ENCODE peak calls at places on chromosomes 3 and 15, in five cellular contexts. S is DND-41; D is CD8-positive, alpha-beta T cell; F is HCT116; O is transverse colon. T is an unnamed sample. For H3K4me1, the result is how much of the 10 kb centered on the place peaks cover.

GRCh38 chr15:76674883-76675282 is 230.3 kb downstream of the SCAPER start:
- DNase-seq in S (no peak), D (no peak), F (no peak), O (no peak), T (no peak)

GRCh38 chr15:39454189-39454986 is 126.5 kb upstream of the THBS1 start:
- DNase-seq in S (no peak), D (no peak), F (no peak), O (no peak), T (no peak)

GRCh38 chr3:100164730-100165129 is 50.4 kb upstream of the FILIP1L start:
- DNase-seq in S (no peak), D (no peak), F (no peak), O (no peak), T (no peak)

GRCh38 chr15:56759450-56759845 is 26.1 kb upstream of the ZNF280D start:
- DNase-seq in S (no peak), D (no peak), F (no peak), O (peak), T (no peak)

GRCh38 chr3:126360046-126360713 is 3.0 kb upstream of the KLF15 start:
- DNase-seq in S (no peak), D (no peak), F (no peak), O (peak), T (no peak)

GRCh38 chr3:40248591-40248990 is 60.9 kb upstream of the EIF1B start:
- DNase-seq in S (no peak), D (no peak), F (no peak), O (no peak), T (no peak)

GRCh38 chr3:134685881-134686802 is 35.3 kb upstream of the KY start:
- DNase-seq in S (no peak), D (no peak), F (no peak), O (no peak), T (no peak)

GRCh38 chr15:65192016-65192415 is 6.9 kb upstream of the CLPX start:
- DNase-seq in S (no peak), D (no peak), F (peak), O (no peak), T (no peak)

GRCh38 chr15:34240537-34240936 is 15.7 kb downstream of the EMC4 start:
- DNase-seq in S (no peak), D (no peak), F (no peak), O (no peak), T (no peak)

GRCh38 chr15:45177285-45177684 is 10.5 kb downstream of the SHF start:
- DNase-seq in S (no peak), D (no peak), F (no peak), O (no peak), T (no peak)

GRCh38 chr15:92510163-92510882 is 116.6 kb downstream of the ST8SIA2 start:
- DNase-seq in S (no peak), D (no peak), F (no peak), O (no peak), T (no peak)

GRCh38 chr15:55250392-55250791 is 39.2 kb downstream of the RAB27A start:
- DNase-seq in S (no peak), D (no peak), F (no peak), O (peak), T (no peak)

GRCh38 chr15:43948691-43949325 is 122.0 kb downstream of the WDR76 start:
- DNase-seq in S (no peak), D (no peak), F (no peak), O (no peak), T (no peak)

GRCh38 chr3:33807190-33807589 is 8.8 kb downstream of the PDCD6IP start:
- DNase-seq in S (no peak), D (no peak), F (no peak), O (peak), T (no peak)

GRCh38 chr3:63948995-63949394 is 36.8 kb upstream of the SCAANT1 start:
- DNase-seq in S (no peak), D (no peak), F (no peak), O (no peak), T (no peak)

GRCh38 chr3:153084431-153084830 is 77.6 kb upstream of the RAP2B start:
- DNase-seq in S (no peak), D (no peak), F (no peak), O (no peak), T (no peak)

GRCh38 chr15:59372352-59373211 is at the start of gene MYO1E:
- DNase-seq in S (no peak), D (peak), F (peak), O (peak), T (no peak)

GRCh38 chr3:58414538-58415197 is 19.0 kb downstream of the PDHB start:
- DNase-seq in S (peak), D (peak), F (peak), O (peak), T (peak)

GRCh38 chr15:84681822-84682221 is 23.8 kb upstream of the NMB start:
- DNase-seq in S (no peak), D (no peak), F (no peak), O (no peak), T (no peak)

GRCh38 chr15:34609658-34610057 is 26.2 kb upstream of the GOLGA8B start:
- DNase-seq in S (no peak), D (no peak), F (no peak), O (no peak), T (no peak)

GRCh38 chr3:108623504-108623903 is 34.0 kb downstream of the DZIP3 start:
- DNase-seq in S (no peak), D (no peak), F (no peak), O (no peak), T (no peak)

GRCh38 chr3:106809633-106810460 is 567.4 kb upstream of the CCDC54 start:
- DNase-seq in S (no peak), D (no peak), F (no peak), O (no peak), T (no peak)

GRCh38 chr3:169026543-169027181 is 636.9 kb downstream of the MECOM start:
- DNase-seq in S (no peak), D (no peak), F (peak), O (no peak), T (no peak)

GRCh38 chr15:39934415-39935044 is 615 bp downstream of the EIF2AK4 start:
- DNase-seq in S (peak), D (no peak), F (no peak), O (no peak), T (peak)

GRCh38 chr15:80778964-80779657 is at the start of gene CEMIP:
- DNase-seq in S (no peak), D (peak), F (peak), O (peak), T (no peak)

GRCh38 chr3:162666835-162667234 is 1170.2 kb downstream of the OTOL1 start:
- DNase-seq in S (no peak), D (no peak), F (no peak), O (no peak), T (no peak)

GRCh38 chr3:194555175-194556062 is 68.6 kb upstream of the ATP13A3 start:
- DNase-seq in S (no peak), D (no peak), F (no peak), O (no peak), T (no peak)

GRCh38 chr3:52346623-52347530 is 30.8 kb downstream of the DNAH1 start:
- DNase-seq in S (no peak), D (no peak), F (no peak), O (no peak), T (peak)

GRCh38 chr15:90519688-90520087 is 10.0 kb upstream of the CRTC3 start:
- DNase-seq in S (no peak), D (no peak), F (no peak), O (no peak), T (no peak)

GRCh38 chr3:124209426-124209825 is 217.5 kb upstream of the ROPN1 start:
- DNase-seq in S (no peak), D (no peak), F (no peak), O (no peak), T (no peak)

GRCh38 chr15:57272770-57273357 is 103.4 kb upstream of the CGNL1 start:
- DNase-seq in S (no peak), D (no peak), F (no peak), O (no peak), T (no peak)

GRCh38 chr3:129543999-129544398 is 1.0 kb downstream of the H1-8 start:
- DNase-seq in S (no peak), D (no peak), F (no peak), O (no peak), T (no peak)

GRCh38 chr15:25905140-25905539 is 42.0 kb upstream of the ATP10A start:
- DNase-seq in S (no peak), D (no peak), F (no peak), O (peak), T (no peak)

GRCh38 chr15:52438047-52438446 is 90.6 kb downstream of the MYO5A start:
- DNase-seq in S (no peak), D (no peak), F (no peak), O (no peak), T (no peak)

GRCh38 chr3:71723452-71724170 is 1.6 kb downstream of the EIF4E3 start:
- DNase-seq in S (peak), D (peak), F (no peak), O (no peak), T (peak)
- H3K4me1 ChIP-seq in S (under half), D (half or more), F (under half), O (under half), T (half or more)

DNA sequence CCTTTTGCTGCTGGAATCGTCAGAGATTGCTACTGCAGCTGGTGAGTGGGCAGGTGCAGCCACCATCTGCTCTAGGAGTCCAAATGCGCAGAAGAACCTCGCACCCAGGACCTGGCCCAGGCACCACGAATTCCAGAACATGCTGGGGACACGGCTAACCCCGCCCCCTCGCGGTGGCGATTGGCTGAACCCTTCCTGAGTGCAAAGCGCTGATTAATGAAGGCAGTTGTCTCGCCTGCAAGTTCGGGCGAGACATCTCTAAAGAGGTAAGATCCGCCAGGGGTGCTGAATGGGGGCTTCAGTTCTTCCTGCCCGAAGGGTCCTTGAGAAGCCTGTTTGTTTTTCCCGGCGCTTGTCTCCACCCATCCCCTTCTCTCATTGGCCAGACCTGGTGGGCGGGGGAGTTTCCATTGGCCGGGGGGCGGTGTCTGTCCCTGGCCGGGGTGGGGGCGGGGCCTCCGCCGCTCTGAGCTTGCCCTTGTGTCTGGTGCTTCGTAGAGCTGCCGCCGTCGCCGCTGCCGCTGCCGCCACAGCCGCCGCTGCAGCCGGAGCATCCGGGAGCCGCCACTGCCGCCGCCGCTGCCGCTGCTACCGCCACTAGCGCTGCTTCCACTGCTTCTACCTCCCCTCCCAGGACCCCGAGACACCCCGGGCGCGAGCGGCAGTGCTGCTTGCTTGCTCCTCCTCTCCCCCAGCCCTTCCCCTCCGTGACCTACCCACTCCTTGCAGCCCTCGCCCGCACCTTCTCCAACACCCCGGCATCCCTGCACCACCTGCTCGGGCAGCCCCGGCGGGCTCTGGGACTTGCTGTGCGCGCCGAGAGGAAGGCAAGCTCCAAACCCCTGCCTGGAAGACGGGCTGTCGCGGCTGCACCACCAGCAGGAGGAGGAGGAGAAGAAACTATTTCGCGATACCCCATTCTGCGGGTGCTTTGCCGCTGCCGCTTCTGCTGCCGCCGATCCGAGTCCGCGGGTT is at the start of gene CADM2:
- DNase-seq in S (no peak), D (peak), F (no peak), O (peak), T (peak)
- H3K27ac ChIP-seq in S (no peak), D (no peak), F (no peak), O (peak), T (no peak)

GRCh38 chr3:170949211-170949610 is 40.8 kb upstream of the EIF5A2 start:
- DNase-seq in S (no peak), D (no peak), F (no peak), O (no peak), T (no peak)

GRCh38 chr3:170953736-170954135 is 45.3 kb upstream of the EIF5A2 start:
- DNase-seq in S (no peak), D (no peak), F (no peak), O (no peak), T (no peak)

GRCh38 chr3:170956647-170957046 is 48.2 kb upstream of the EIF5A2 start:
- DNase-seq in S (no peak), D (no peak), F (no peak), O (no peak), T (no peak)

GRCh38 chr3:170953229-170953628 is 44.8 kb upstream of the EIF5A2 start:
- DNase-seq in S (no peak), D (no peak), F (no peak), O (no peak), T (no peak)
- H3K4me3 ChIP-seq in S (no peak), D (no peak), F (no peak), O (no peak), T (no peak)

DNA sequence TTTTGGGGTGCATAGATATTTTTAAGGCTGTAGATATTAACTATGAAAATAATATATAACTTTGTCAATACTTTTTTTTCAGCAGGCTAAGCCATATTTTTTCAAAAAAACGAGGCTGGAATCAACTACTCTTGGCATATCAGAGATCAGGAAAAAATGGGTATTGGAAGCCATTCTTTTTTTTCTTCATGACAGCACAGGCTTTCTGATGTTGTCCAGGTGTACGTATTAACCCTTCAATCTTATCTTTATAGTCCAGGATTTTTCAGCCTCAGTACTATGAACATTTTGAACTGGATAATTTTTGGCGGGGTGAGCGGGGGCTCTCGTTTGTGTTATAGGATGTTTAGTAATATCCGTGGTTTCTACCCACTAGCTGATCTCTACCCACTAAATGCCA is 51.9 kb downstream of the PLCL2 start:
- DNase-seq in S (no peak), D (no peak), F (no peak), O (no peak), T (no peak)
- H3K4me1 ChIP-seq in S (under half), D (half or more), F (under half), O (under half), T (half or more)

GRCh38 chr3:49414753-49415152 is 2.5 kb downstream of the TCTA start:
- DNase-seq in S (no peak), D (no peak), F (no peak), O (no peak), T (no peak)

GRCh38 chr3:49417516-49418120 is 4.7 kb downstream of the AMT start:
- DNase-seq in S (no peak), D (no peak), F (no peak), O (no peak), T (no peak)

GRCh38 chr3:49413338-49413734 is 1.1 kb downstream of the TCTA start:
- DNase-seq in S (no peak), D (no peak), F (no peak), O (no peak), T (no peak)

GRCh38 chr3:49415931-49416601 is 3.8 kb downstream of the TCTA start:
- DNase-seq in S (peak), D (peak), F (no peak), O (peak), T (peak)

DNA sequence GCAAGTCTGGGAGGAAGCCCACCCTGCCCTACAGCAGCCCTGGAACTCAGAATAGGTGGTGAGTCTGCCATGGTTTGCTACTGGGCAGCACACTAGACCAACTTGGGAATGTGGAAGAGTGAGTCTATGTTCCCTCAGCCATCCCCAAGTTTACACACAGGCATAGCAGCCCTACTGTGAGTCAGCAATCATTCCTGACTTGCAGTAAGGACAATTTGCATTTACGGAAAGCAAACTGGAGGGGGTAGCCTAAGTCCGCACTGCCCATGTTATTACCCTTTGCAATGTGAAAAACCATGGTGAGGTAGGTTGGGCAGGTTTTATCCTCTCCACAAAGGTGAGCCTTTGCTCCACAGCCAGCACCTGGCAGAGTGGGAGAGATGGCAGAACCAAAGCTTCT is 4.6 kb downstream of the TCTA start:
- DNase-seq in S (no peak), D (no peak), F (no peak), O (no peak), T (no peak)
- H3K27ac ChIP-seq in S (peak), D (peak), F (no peak), O (peak), T (peak)

GRCh38 chr3:127722928-127723603 is 50.3 kb downstream of the ABTB1 start:
- DNase-seq in S (no peak), D (no peak), F (no peak), O (no peak), T (no peak)
- H3K4me3 ChIP-seq in S (no peak), D (no peak), F (no peak), O (no peak), T (no peak)

GRCh38 chr3:13020159-13020558 is 53.1 kb downstream of the IQSEC1 start:
- DNase-seq in S (no peak), D (no peak), F (no peak), O (no peak), T (no peak)
- H3K4me1 ChIP-seq in S (under half), D (under half), F (under half), O (under half), T (under half)

GRCh38 chr3:197733042-197733441 is 3.7 kb downstream of the RUBCN start:
- DNase-seq in S (no peak), D (no peak), F (no peak), O (no peak), T (no peak)

GRCh38 chr3:197734667-197735318 is 1.9 kb downstream of the RUBCN start:
- DNase-seq in S (no peak), D (no peak), F (no peak), O (peak), T (no peak)

GRCh38 chr3:197736010-197736490 is 654 bp downstream of the RUBCN start:
- DNase-seq in S (peak), D (peak), F (no peak), O (peak), T (peak)

DNA sequence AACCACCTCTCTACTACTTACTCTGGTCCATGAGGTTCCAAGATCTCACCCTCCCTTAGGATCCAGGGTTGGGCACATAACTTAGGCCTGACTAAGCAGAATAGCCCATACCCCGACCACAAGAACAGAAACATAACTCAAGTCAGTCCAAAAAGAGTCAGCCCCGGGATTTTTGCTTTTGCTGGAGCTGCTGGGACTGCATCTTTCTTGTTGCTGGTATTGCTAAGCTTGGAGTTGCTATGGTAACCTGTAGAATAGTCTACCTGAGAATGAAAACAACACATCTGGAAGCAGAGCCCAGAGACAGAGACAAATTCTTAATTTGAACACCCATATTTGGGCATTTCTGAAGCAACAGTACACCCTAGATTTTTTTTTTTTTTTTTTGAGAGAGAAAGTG is 6.5 kb downstream of the RUBCN start:
- DNase-seq in S (no peak), D (no peak), F (no peak), O (no peak), T (peak)
- H3K27ac ChIP-seq in S (no peak), D (no peak), F (no peak), O (no peak), T (no peak)

T was measured in CD8-positive, alpha-beta memory T cell.